ENCODE peak calls at places on chromosomes 1 and 21, in four cellular contexts. S is ecto neural progenitor cell; U is NCI-H1048; D is activated T-cell treated with anti-CD3 and anti-CD28 coated beads, Interleukin-2, amount 50 U/mL, for 72 hours. A is an unnamed sample.

GRCh38 chr1:37347104-37347503 is 127.3 kb upstream of the ZC3H12A start:
- DNase-seq in S (no peak), D (no peak), U (no peak), A (peak; percentile 35)

GRCh38 chr1:211476200-211476849 is 15.6 kb downstream of the RD3 start:
- DNase-seq in D (peak; percentile 82), S (peak; percentile 63), U (peak; percentile 62), A (peak; percentile 55)

GRCh38 chr1:198934901-198935301 is 296.1 kb downstream of the PTPRC start:
- DNase-seq in D (peak; percentile 44), S (no peak), U (no peak), A (peak; percentile 19)

GRCh38 chr1:196977278-196977677 is at the start of gene CFHR5:
- DNase-seq in S (no peak), D (no peak), U (peak; percentile 19), A (no peak)

GRCh38 chr1:223198628-223198965 is 55.5 kb upstream of the TLR5 start:
- DNase-seq in D (no peak), S (no peak), U (no peak), A (no peak)

GRCh38 chr1:25800538-25801377 is 765 bp downstream of the SELENON start:
- DNase-seq in D (no peak), S (no peak), U (no peak), A (no peak)

GRCh38 chr1:209220048-209220524 is 363.4 kb upstream of the CAMK1G start:
- DNase-seq in S (no peak), D (no peak), U (no peak), A (no peak)

GRCh38 chr1:35079003-35079930 is at the start of gene ZMYM1:
- DNase-seq in S (peak; percentile 94), D (peak; percentile 94), U (peak; percentile 62), A (peak; percentile 86)

GRCh38 chr1:64856564-64856963 is 109.8 kb downstream of the JAK1 start:
- DNase-seq in S (no peak), U (no peak), D (no peak), A (no peak)

GRCh38 chr1:169765580-169766331 is 29.0 kb downstream of the METTL18 start:
- DNase-seq in D (no peak), U (no peak), S (no peak), A (no peak)

GRCh38 chr1:85109475-85109874 is 61.2 kb upstream of the MCOLN3 start:
- DNase-seq in D (peak; percentile 18), U (no peak), S (peak; percentile 63), A (peak; percentile 73)

GRCh38 chr1:202365092-202365815 is 16.8 kb downstream of the PPP1R12B start:
- DNase-seq in D (no peak), U (no peak), S (no peak), A (no peak)

GRCh38 chr1:209900734-209901133 is 37.3 kb upstream of the SYT14 start:
- DNase-seq in U (no peak), S (no peak), D (no peak), A (no peak)

GRCh38 chr1:168372857-168373520 is 92.3 kb downstream of the TBX19 start:
- DNase-seq in S (peak; percentile 39), D (no peak), U (no peak), A (no peak)

GRCh38 chr1:58585591-58586151 is 8.6 kb upstream of the TACSTD2 start:
- DNase-seq in D (no peak), S (no peak), U (no peak), A (no peak)

GRCh38 chr21:42218836-42219605 is at the start of gene ABCG1:
- DNase-seq in S (peak; percentile 80), D (peak; percentile 60), U (no peak), A (peak; percentile 79)

GRCh38 chr1:107829083-107829771 is 135.8 kb downstream of the VAV3 start:
- DNase-seq in S (no peak), U (no peak), D (no peak), A (peak; percentile 4)

GRCh38 chr1:7248402-7248805 is 463.1 kb downstream of the CAMTA1 start:
- DNase-seq in U (no peak), S (peak; percentile 17), D (no peak), A (no peak)

GRCh38 chr1:30768830-30769718 is 11.5 kb upstream of the LAPTM5 start:
- DNase-seq in D (no peak), S (no peak), U (no peak), A (no peak)

GRCh38 chr1:40409467-40409866 is 35.9 kb downstream of the SMAP2 start:
- DNase-seq in D (no peak), U (no peak), S (no peak), A (no peak)

A was measured in NCI-H345.